ENCODE peak calls at places on chromosomes 16 and 17, in six cellular contexts. O is H9; R is NCI-H2081; S is iPS DF 19.7; F is skeletal muscle cell; W is effector CD4-positive, alpha-beta T cell. H is an unnamed sample.

GRCh38 chr16:77299395-77299794 is 100.2 kb downstream of the SYCE1L start:
- DNase-seq in S (no peak), R (no peak), W (no peak), F (no peak), O (no peak), H (no peak)

GRCh38 chr17:49316889-49317288 is 45.2 kb downstream of the ZNF652 start:
- DNase-seq in R (no peak), W (no peak), O (no peak), F (no peak), S (no peak), H (peak; percentile 84)

GRCh38 chr17:1360975-1361374 is 39.0 kb downstream of the YWHAE start:
- DNase-seq in S (no peak), R (no peak), O (no peak), W (no peak), F (no peak), H (no peak)

GRCh38 chr17:13462673-13463124 is 139.0 kb downstream of the HS3ST3A1 start:
- DNase-seq in W (no peak), S (no peak), R (no peak), O (no peak), F (no peak), H (no peak)

GRCh38 chr17:43389022-43389947 is 9.5 kb upstream of the ARL4D start:
- DNase-seq in R (peak; percentile 80), S (no peak), F (peak; percentile 51), O (peak; percentile 78), W (peak; percentile 78), H (peak; percentile 73)

GRCh38 chr16:2992383-2993081 is 12.3 kb upstream of the PKMYT1 start:
- DNase-seq in O (no peak), F (no peak), S (no peak), R (no peak), W (no peak), H (no peak)

GRCh38 chr17:61403846-61404701 is 4.4 kb downstream of the TBX2 start:
- DNase-seq in S (no peak), F (no peak), R (no peak), O (peak; percentile 69), W (no peak), H (peak; percentile 23)

GRCh38 chr16:26777821-26778220 is 288.9 kb upstream of the C16orf82 start:
- DNase-seq in R (no peak), W (no peak), S (no peak), O (no peak), F (no peak), H (no peak)